ENCODE peak calls at places on chromosome 14, in eight cellular contexts. One of them, this sample, is unnamed.

GRCh38 chr14:64692189-64692588 is 12.0 kb upstream of the PLEKHG3 start:
- DNase-seq in fibroblast of villous mesenchyme: no peak
- DNase-seq in HL-60: no peak
- DNase-seq in HFFc6: no peak
- DNase-seq in CD4-positive, alpha-beta T cell: peak
- DNase-seq in HCT116: no peak
- DNase-seq in transverse colon: no peak
- DNase-seq in B cell: no peak
- DNase-seq in this sample: no peak

GRCh38 chr14:56515739-56516138 is 63.9 kb upstream of the TMEM260 start:
- DNase-seq in fibroblast of villous mesenchyme: no peak
- DNase-seq in HL-60: no peak
- DNase-seq in HFFc6: no peak
- DNase-seq in CD4-positive, alpha-beta T cell: no peak
- DNase-seq in HCT116: no peak
- DNase-seq in transverse colon: no peak
- DNase-seq in B cell: no peak
- DNase-seq in this sample: no peak

GRCh38 chr14:93733646-93734045 is 54.6 kb downstream of the PRIMA1 start:
- DNase-seq in fibroblast of villous mesenchyme: no peak
- DNase-seq in HL-60: no peak
- DNase-seq in HFFc6: no peak
- DNase-seq in CD4-positive, alpha-beta T cell: no peak
- DNase-seq in HCT116: no peak
- DNase-seq in transverse colon: no peak
- DNase-seq in B cell: no peak
- DNase-seq in this sample: no peak

GRCh38 chr14:72844528-72844927 is 49.4 kb downstream of the DPF3 start:
- DNase-seq in fibroblast of villous mesenchyme: no peak
- DNase-seq in HL-60: no peak
- DNase-seq in HFFc6: no peak
- DNase-seq in CD4-positive, alpha-beta T cell: no peak
- DNase-seq in HCT116: no peak
- DNase-seq in transverse colon: no peak
- DNase-seq in B cell: no peak
- DNase-seq in this sample: no peak

GRCh38 chr14:69612014-69612758 is 790 bp downstream of the SUSD6 start:
- DNase-seq in fibroblast of villous mesenchyme: peak
- DNase-seq in HL-60: peak
- DNase-seq in HFFc6: no peak
- DNase-seq in CD4-positive, alpha-beta T cell: peak
- DNase-seq in HCT116: no peak
- DNase-seq in transverse colon: peak
- DNase-seq in B cell: no peak
- DNase-seq in this sample: no peak

GRCh38 chr14:76993743-76994142 is 34.8 kb downstream of the IRF2BPL start:
- DNase-seq in fibroblast of villous mesenchyme: no peak
- DNase-seq in HL-60: no peak
- DNase-seq in HFFc6: no peak
- DNase-seq in CD4-positive, alpha-beta T cell: no peak
- DNase-seq in HCT116: no peak
- DNase-seq in transverse colon: no peak
- DNase-seq in B cell: no peak
- DNase-seq in this sample: no peak

GRCh38 chr14:20434701-20435453 is 1.1 kb downstream of the KLHL33 start:
- DNase-seq in fibroblast of villous mesenchyme: no peak
- DNase-seq in HL-60: no peak
- DNase-seq in HFFc6: no peak
- DNase-seq in CD4-positive, alpha-beta T cell: no peak
- DNase-seq in HCT116: no peak
- DNase-seq in transverse colon: peak
- DNase-seq in B cell: no peak
- DNase-seq in this sample: no peak

GRCh38 chr14:61569783-61570182 is 125.5 kb upstream of the HIF1A start:
- DNase-seq in fibroblast of villous mesenchyme: peak
- DNase-seq in HL-60: peak
- DNase-seq in HFFc6: peak
- DNase-seq in CD4-positive, alpha-beta T cell: no peak
- DNase-seq in HCT116: no peak
- DNase-seq in transverse colon: no peak
- DNase-seq in B cell: no peak
- DNase-seq in this sample: no peak

GRCh38 chr14:58171090-58171489 is 19.1 kb upstream of the ARMH4 start:
- DNase-seq in fibroblast of villous mesenchyme: peak
- DNase-seq in HL-60: peak
- DNase-seq in HFFc6: peak
- DNase-seq in CD4-positive, alpha-beta T cell: no peak
- DNase-seq in HCT116: peak
- DNase-seq in transverse colon: peak
- DNase-seq in B cell: no peak
- DNase-seq in this sample: peak

GRCh38 chr14:25150401-25150800 is 100.5 kb upstream of the STXBP6 start:
- DNase-seq in fibroblast of villous mesenchyme: no peak
- DNase-seq in HL-60: no peak
- DNase-seq in HFFc6: peak
- DNase-seq in CD4-positive, alpha-beta T cell: no peak
- DNase-seq in HCT116: no peak
- DNase-seq in transverse colon: no peak
- DNase-seq in B cell: no peak
- DNase-seq in this sample: no peak

GRCh38 chr14:71551291-71551955 is 380.8 kb upstream of the RGS6 start:
- DNase-seq in fibroblast of villous mesenchyme: peak
- DNase-seq in HL-60: no peak
- DNase-seq in HFFc6: peak
- DNase-seq in CD4-positive, alpha-beta T cell: no peak
- DNase-seq in HCT116: no peak
- DNase-seq in transverse colon: no peak
- DNase-seq in B cell: no peak
- DNase-seq in this sample: no peak

GRCh38 chr14:61596985-61597384 is 98.3 kb upstream of the HIF1A start:
- DNase-seq in fibroblast of villous mesenchyme: no peak
- DNase-seq in HL-60: no peak
- DNase-seq in HFFc6: no peak
- DNase-seq in CD4-positive, alpha-beta T cell: no peak
- DNase-seq in HCT116: no peak
- DNase-seq in transverse colon: no peak
- DNase-seq in B cell: no peak
- DNase-seq in this sample: no peak

GRCh38 chr14:70934502-70935134 is 27.4 kb downstream of the PCNX1 start:
- DNase-seq in fibroblast of villous mesenchyme: peak
- DNase-seq in HL-60: no peak
- DNase-seq in HFFc6: peak
- DNase-seq in CD4-positive, alpha-beta T cell: no peak
- DNase-seq in HCT116: no peak
- DNase-seq in transverse colon: no peak
- DNase-seq in B cell: no peak
- DNase-seq in this sample: peak

GRCh38 chr14:55120466-55121144 is 8.4 kb upstream of the LGALS3 start:
- DNase-seq in fibroblast of villous mesenchyme: peak
- DNase-seq in HL-60: peak
- DNase-seq in HFFc6: no peak
- DNase-seq in CD4-positive, alpha-beta T cell: no peak
- DNase-seq in HCT116: no peak
- DNase-seq in transverse colon: peak
- DNase-seq in B cell: no peak
- DNase-seq in this sample: no peak

GRCh38 chr14:69901113-69901951 is 22.1 kb downstream of the SMOC1 start:
- DNase-seq in fibroblast of villous mesenchyme: no peak
- DNase-seq in HL-60: no peak
- DNase-seq in HFFc6: no peak
- DNase-seq in CD4-positive, alpha-beta T cell: no peak
- DNase-seq in HCT116: no peak
- DNase-seq in transverse colon: no peak
- DNase-seq in B cell: no peak
- DNase-seq in this sample: no peak

GRCh38 chr14:55458800-55459577 is 18.6 kb upstream of the TBPL2 start:
- DNase-seq in fibroblast of villous mesenchyme: peak
- DNase-seq in HL-60: peak
- DNase-seq in HFFc6: peak
- DNase-seq in CD4-positive, alpha-beta T cell: no peak
- DNase-seq in HCT116: no peak
- DNase-seq in transverse colon: no peak
- DNase-seq in B cell: no peak
- DNase-seq in this sample: peak

GRCh38 chr14:56092761-56093160 is 25.4 kb upstream of the PELI2 start:
- DNase-seq in fibroblast of villous mesenchyme: no peak
- DNase-seq in HL-60: peak
- DNase-seq in HFFc6: no peak
- DNase-seq in CD4-positive, alpha-beta T cell: no peak
- DNase-seq in HCT116: no peak
- DNase-seq in transverse colon: no peak
- DNase-seq in B cell: no peak
- DNase-seq in this sample: no peak

GRCh38 chr14:99382781-99383456 is 97.7 kb downstream of the SETD3 start:
- DNase-seq in fibroblast of villous mesenchyme: peak
- DNase-seq in HL-60: no peak
- DNase-seq in HFFc6: no peak
- DNase-seq in CD4-positive, alpha-beta T cell: no peak
- DNase-seq in HCT116: no peak
- DNase-seq in transverse colon: no peak
- DNase-seq in B cell: no peak
- DNase-seq in this sample: no peak

GRCh38 chr14:89344871-89345270 is 72.2 kb downstream of the FOXN3 start:
- DNase-seq in fibroblast of villous mesenchyme: peak
- DNase-seq in HL-60: no peak
- DNase-seq in HFFc6: no peak
- DNase-seq in CD4-positive, alpha-beta T cell: no peak
- DNase-seq in HCT116: no peak
- DNase-seq in transverse colon: no peak
- DNase-seq in B cell: no peak
- DNase-seq in this sample: no peak

GRCh38 chr14:62800577-62800976 is 244.7 kb downstream of the KCNH5 start:
- DNase-seq in fibroblast of villous mesenchyme: no peak
- DNase-seq in HL-60: no peak
- DNase-seq in HFFc6: no peak
- DNase-seq in CD4-positive, alpha-beta T cell: no peak
- DNase-seq in HCT116: no peak
- DNase-seq in transverse colon: no peak
- DNase-seq in B cell: no peak
- DNase-seq in this sample: no peak

GRCh38 chr14:61625171-61625570 is 70.1 kb upstream of the HIF1A start:
- DNase-seq in fibroblast of villous mesenchyme: no peak
- DNase-seq in HL-60: no peak
- DNase-seq in HFFc6: no peak
- DNase-seq in CD4-positive, alpha-beta T cell: no peak
- DNase-seq in HCT116: no peak
- DNase-seq in transverse colon: no peak
- DNase-seq in B cell: no peak
- DNase-seq in this sample: no peak

GRCh38 chr14:99590746-99591555 is 13.1 kb downstream of the CCDC85C start:
- DNase-seq in fibroblast of villous mesenchyme: peak
- DNase-seq in HL-60: no peak
- DNase-seq in HFFc6: peak
- DNase-seq in CD4-positive, alpha-beta T cell: no peak
- DNase-seq in HCT116: no peak
- DNase-seq in transverse colon: no peak
- DNase-seq in B cell: no peak
- DNase-seq in this sample: no peak

GRCh38 chr14:52461721-52462120 is 90.6 kb downstream of the TXNDC16 start:
- DNase-seq in fibroblast of villous mesenchyme: no peak
- DNase-seq in HL-60: no peak
- DNase-seq in HFFc6: no peak
- DNase-seq in CD4-positive, alpha-beta T cell: no peak
- DNase-seq in HCT116: no peak
- DNase-seq in transverse colon: no peak
- DNase-seq in B cell: no peak
- DNase-seq in this sample: no peak

GRCh38 chr14:41096131-41096530 is 510.5 kb upstream of the LRFN5 start:
- DNase-seq in fibroblast of villous mesenchyme: no peak
- DNase-seq in HL-60: no peak
- DNase-seq in HFFc6: no peak
- DNase-seq in CD4-positive, alpha-beta T cell: no peak
- DNase-seq in HCT116: no peak
- DNase-seq in transverse colon: no peak
- DNase-seq in B cell: no peak
- DNase-seq in this sample: no peak

GRCh38 chr14:99850705-99851104 is 57.5 kb downstream of the EML1 start:
- DNase-seq in fibroblast of villous mesenchyme: no peak
- DNase-seq in HL-60: no peak
- DNase-seq in HFFc6: no peak
- DNase-seq in CD4-positive, alpha-beta T cell: no peak
- DNase-seq in HCT116: no peak
- DNase-seq in transverse colon: no peak
- DNase-seq in B cell: no peak
- DNase-seq in this sample: no peak

GRCh38 chr14:43003845-43004244 is 1397.2 kb downstream of the LRFN5 start:
- DNase-seq in fibroblast of villous mesenchyme: peak
- DNase-seq in HL-60: no peak
- DNase-seq in HFFc6: no peak
- DNase-seq in CD4-positive, alpha-beta T cell: no peak
- DNase-seq in HCT116: peak
- DNase-seq in transverse colon: no peak
- DNase-seq in B cell: no peak
- DNase-seq in this sample: no peak

GRCh38 chr14:76666746-76667145 is 94.5 kb upstream of the VASH1 start:
- DNase-seq in fibroblast of villous mesenchyme: no peak
- DNase-seq in HL-60: no peak
- DNase-seq in HFFc6: no peak
- DNase-seq in CD4-positive, alpha-beta T cell: no peak
- DNase-seq in HCT116: no peak
- DNase-seq in transverse colon: no peak
- DNase-seq in B cell: no peak
- DNase-seq in this sample: no peak

GRCh38 chr14:23380197-23381016 is 3.6 kb downstream of the CMTM5 start:
- DNase-seq in fibroblast of villous mesenchyme: no peak
- DNase-seq in HL-60: no peak
- DNase-seq in HFFc6: no peak
- DNase-seq in CD4-positive, alpha-beta T cell: no peak
- DNase-seq in HCT116: no peak
- DNase-seq in transverse colon: no peak
- DNase-seq in B cell: no peak
- DNase-seq in this sample: no peak
- TF ChIP-seq CTCF in fibroblast of villous mesenchyme: no peak
- TF ChIP-seq CTCF in HL-60: no peak
- TF ChIP-seq CTCF in HFFc6: peak
- TF ChIP-seq CTCF in CD4-positive, alpha-beta T cell: peak
- TF ChIP-seq CTCF in HCT116: no peak
- TF ChIP-seq CTCF in transverse colon: no peak
- TF ChIP-seq CTCF in B cell: peak
- TF ChIP-seq CTCF in this sample: no peak

GRCh38 chr14:104169005-104169764 is 30.8 kb downstream of the KIF26A start:
- DNase-seq in fibroblast of villous mesenchyme: no peak
- DNase-seq in HL-60: no peak
- DNase-seq in HFFc6: no peak
- DNase-seq in CD4-positive, alpha-beta T cell: no peak
- DNase-seq in HCT116: no peak
- DNase-seq in transverse colon: no peak
- DNase-seq in B cell: no peak
- DNase-seq in this sample: no peak
- TF ChIP-seq CTCF in fibroblast of villous mesenchyme: no peak
- TF ChIP-seq CTCF in HL-60: no peak
- TF ChIP-seq CTCF in HFFc6: no peak
- TF ChIP-seq CTCF in CD4-positive, alpha-beta T cell: no peak
- TF ChIP-seq CTCF in HCT116: no peak
- TF ChIP-seq CTCF in transverse colon: no peak
- TF ChIP-seq CTCF in B cell: no peak
- TF ChIP-seq CTCF in this sample: no peak

GRCh38 chr14:104230119-104230885 is 91.9 kb downstream of the KIF26A start:
- DNase-seq in fibroblast of villous mesenchyme: no peak
- DNase-seq in HL-60: no peak
- DNase-seq in HFFc6: no peak
- DNase-seq in CD4-positive, alpha-beta T cell: no peak
- DNase-seq in HCT116: no peak
- DNase-seq in transverse colon: no peak
- DNase-seq in B cell: peak
- DNase-seq in this sample: no peak
- TF ChIP-seq CTCF in fibroblast of villous mesenchyme: no peak
- TF ChIP-seq CTCF in HL-60: no peak
- TF ChIP-seq CTCF in HFFc6: no peak
- TF ChIP-seq CTCF in CD4-positive, alpha-beta T cell: no peak
- TF ChIP-seq CTCF in HCT116: no peak
- TF ChIP-seq CTCF in transverse colon: no peak
- TF ChIP-seq CTCF in B cell: no peak
- TF ChIP-seq CTCF in this sample: no peak

GRCh38 chr14:60079723-60080122 is 12.0 kb upstream of the PCNX4 start:
- DNase-seq in fibroblast of villous mesenchyme: no peak
- DNase-seq in HL-60: no peak
- DNase-seq in HFFc6: no peak
- DNase-seq in CD4-positive, alpha-beta T cell: no peak
- DNase-seq in HCT116: no peak
- DNase-seq in transverse colon: no peak
- DNase-seq in B cell: no peak
- DNase-seq in this sample: no peak
- TF ChIP-seq CTCF in fibroblast of villous mesenchyme: peak
- TF ChIP-seq CTCF in HL-60: no peak
- TF ChIP-seq CTCF in HFFc6: peak
- TF ChIP-seq CTCF in CD4-positive, alpha-beta T cell: no peak
- TF ChIP-seq CTCF in HCT116: peak
- TF ChIP-seq CTCF in transverse colon: no peak
- TF ChIP-seq CTCF in B cell: no peak
- TF ChIP-seq CTCF in this sample: no peak